ENCODE peak calls at places on chromosomes 1 and 21, in ten cellular contexts. Y is epithelial cell of proximal tubule; G is neural progenitor cell; M is psoas muscle; A is aorta; C is CD4-positive, alpha-beta memory T cell; O is fibroblast of pulmonary artery; T is transverse colon; X is fibroblast of mammary gland; B is PC-3. I is an unnamed sample.

GRCh38 chr1:47738560-47739182 is 258.5 kb downstream of the TRABD2B start:
- DNase-seq in T (peak), G (peak), Y (no peak), A (peak), O (peak), C (no peak), B (peak), X (peak), M (peak), I (peak)

GRCh38 chr1:30323352-30323751 is 400.0 kb downstream of the MATN1 start:
- DNase-seq in X (no peak), T (no peak), M (no peak), O (no peak), B (no peak), A (peak), Y (no peak), G (no peak), C (no peak), I (no peak)

GRCh38 chr1:57229076-57229475 is 194.8 kb downstream of the DAB1 start:
- DNase-seq in C (no peak), G (no peak), B (no peak), Y (no peak), O (no peak), A (no peak), M (no peak), T (no peak), X (no peak), I (no peak)

GRCh38 chr1:117512728-117513321 is 93.0 kb upstream of the TENT5C start:
- DNase-seq in A (no peak), Y (no peak), C (peak), T (no peak), X (peak), M (no peak), O (peak), G (peak), B (peak), I (peak)

GRCh38 chr1:182181167-182181572 is 119.7 kb upstream of the ZNF648 start:
- DNase-seq in Y (no peak), B (peak), T (peak), C (no peak), M (no peak), A (no peak), O (no peak), G (no peak), X (no peak), I (no peak)

GRCh38 chr1:68438310-68438709 is 11.4 kb downstream of the RPE65 start:
- DNase-seq in B (no peak), C (no peak), X (no peak), T (no peak), G (no peak), M (no peak), A (no peak), Y (no peak), O (no peak), I (no peak)

GRCh38 chr1:82299680-82300079 is 498.9 kb downstream of the ADGRL2 start:
- DNase-seq in B (no peak), G (no peak), C (no peak), Y (no peak), M (no peak), T (no peak), A (no peak), O (no peak), X (no peak), I (no peak)

GRCh38 chr1:155929057-155929456 is 5.2 kb downstream of the KHDC4 start:
- DNase-seq in Y (no peak), O (peak), G (no peak), A (no peak), X (no peak), C (no peak), M (no peak), T (no peak), B (peak), I (no peak)

GRCh38 chr1:77899647-77900320 is 11.4 kb downstream of the NEXN start:
- DNase-seq in C (no peak), T (no peak), X (peak), M (no peak), O (peak), A (no peak), Y (no peak), B (peak), G (no peak), I (no peak)

GRCh38 chr21:34690041-34690792 is 21.4 kb downstream of the CLIC6 start:
- DNase-seq in M (no peak), T (peak), X (no peak), C (no peak), B (peak), O (no peak), Y (no peak), G (no peak), A (no peak), I (no peak)

GRCh38 chr1:53061859-53062714 is at the start of gene PODN:
- DNase-seq in A (peak), G (peak), C (no peak), T (no peak), O (peak), M (peak), X (no peak), Y (no peak), B (no peak), I (no peak)

GRCh38 chr1:242081446-242081845 is 82.5 kb upstream of the MAP1LC3C start:
- DNase-seq in T (no peak), A (no peak), Y (no peak), X (peak), B (no peak), G (no peak), M (no peak), O (no peak), C (no peak), I (peak)

GRCh38 chr1:81408404-81408803 is 392.3 kb upstream of the ADGRL2 start:
- DNase-seq in B (no peak), M (no peak), C (no peak), O (no peak), Y (no peak), X (no peak), G (no peak), T (no peak), A (no peak), I (no peak)

GRCh38 chr1:201728731-201729130 is 100.2 kb upstream of the IPO9 start:
- DNase-seq in Y (no peak), O (no peak), A (no peak), M (no peak), C (no peak), T (no peak), B (no peak), X (no peak), G (peak), I (no peak)

GRCh38 chr1:233790121-233790520 is 114.4 kb upstream of the SLC35F3 start:
- DNase-seq in T (no peak), C (no peak), M (no peak), A (no peak), O (no peak), X (no peak), B (no peak), G (no peak), Y (no peak), I (no peak)

GRCh38 chr1:246567258-246568235 is 1.3 kb downstream of the CNST start:
- DNase-seq in T (no peak), O (peak), G (peak), M (no peak), B (peak), Y (no peak), C (no peak), A (no peak), X (peak), I (peak)

GRCh38 chr1:192559115-192560006 is 16.2 kb upstream of the RGS1 start:
- DNase-seq in T (no peak), A (no peak), M (no peak), O (peak), Y (no peak), X (peak), G (no peak), B (peak), C (no peak), I (peak)

GRCh38 chr1:156511656-156512055 is 11.1 kb upstream of the MEF2D start:
- DNase-seq in T (peak), C (no peak), Y (no peak), O (no peak), G (no peak), X (peak), B (peak), M (no peak), A (no peak), I (peak)

GRCh38 chr1:236350308-236350707 is 43.8 kb upstream of the EDARADD start:
- DNase-seq in M (no peak), G (no peak), T (no peak), Y (no peak), O (no peak), A (no peak), C (no peak), X (no peak), B (no peak), I (no peak)

GRCh38 chr21:36165356-36165755 is 8.7 kb downstream of the DOP1B start:
- DNase-seq in X (no peak), G (no peak), B (no peak), C (no peak), O (no peak), M (no peak), T (no peak), Y (no peak), A (no peak), I (no peak)

GRCh38 chr1:53326598-53327182 is 1.2 kb downstream of the LRP8 start:
- DNase-seq in Y (no peak), X (peak), A (peak), T (no peak), O (no peak), M (peak), G (peak), C (no peak), B (peak), I (no peak)

GRCh38 chr1:167059045-167059728 is 31.0 kb downstream of the GPA33 start:
- DNase-seq in G (peak), T (peak), A (peak), X (peak), B (peak), Y (no peak), M (peak), O (peak), C (peak), I (peak)

GRCh38 chr1:26626994-26627393 is 68.8 kb upstream of the ARID1A start:
- DNase-seq in G (no peak), Y (no peak), A (no peak), C (no peak), O (peak), B (no peak), T (no peak), X (peak), M (no peak), I (peak)

GRCh38 chr1:206551985-206552325 is 44.6 kb downstream of the RASSF5 start:
- DNase-seq in A (no peak), C (peak), X (no peak), M (no peak), Y (no peak), B (no peak), O (no peak), G (no peak), T (peak), I (no peak)

DNA sequence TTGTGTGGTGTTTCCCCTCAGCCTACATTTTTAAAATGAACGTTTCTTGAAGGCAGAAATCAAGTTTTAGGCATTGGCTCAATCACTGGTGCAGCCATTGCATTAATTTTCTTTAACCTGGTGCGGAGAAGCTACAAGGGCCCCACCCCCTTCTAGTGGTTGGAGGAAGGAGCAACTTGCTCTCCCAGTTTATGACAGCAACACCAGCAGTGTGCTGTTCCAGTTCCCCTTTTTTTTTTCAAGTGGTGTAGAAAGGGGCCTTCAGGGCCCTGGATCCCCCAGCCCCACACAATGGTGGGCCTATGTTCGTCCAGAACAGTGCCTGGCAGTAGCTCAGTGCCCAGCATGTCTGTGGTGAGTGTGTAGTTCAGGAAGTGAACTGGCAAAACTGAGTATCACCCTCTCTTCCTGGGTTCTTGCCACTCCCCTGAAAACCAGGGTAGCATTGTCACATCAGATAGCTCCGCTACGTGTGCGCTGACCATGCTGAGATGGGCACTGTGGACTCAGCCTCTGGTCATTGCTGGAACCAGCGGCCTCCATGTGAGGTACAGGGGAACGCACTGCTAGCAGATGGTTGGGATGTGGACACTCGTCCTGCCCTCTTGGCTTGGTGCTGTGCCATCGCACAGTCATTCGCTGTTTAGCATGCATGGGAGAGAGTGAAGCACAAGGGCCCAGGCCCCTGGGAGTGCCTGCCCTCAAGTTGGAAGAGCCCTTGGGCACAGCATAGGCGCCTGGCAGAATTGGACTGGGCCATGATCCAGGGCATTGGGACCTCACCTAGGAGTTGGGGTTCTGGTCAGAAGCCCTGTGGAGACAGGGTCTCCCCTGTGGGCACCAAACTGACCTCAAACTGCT is 7.2 kb downstream of the ARF1 start:
- DNase-seq in C (no peak), X (no peak), A (no peak), G (no peak), T (peak), Y (no peak), B (no peak), O (no peak), M (peak), I (no peak)
- H3K4me3 ChIP-seq in C (no peak), X (no peak), A (no peak), G (no peak), T (no peak), Y (no peak), B (no peak), O (no peak), M (peak), I (no peak)

DNA sequence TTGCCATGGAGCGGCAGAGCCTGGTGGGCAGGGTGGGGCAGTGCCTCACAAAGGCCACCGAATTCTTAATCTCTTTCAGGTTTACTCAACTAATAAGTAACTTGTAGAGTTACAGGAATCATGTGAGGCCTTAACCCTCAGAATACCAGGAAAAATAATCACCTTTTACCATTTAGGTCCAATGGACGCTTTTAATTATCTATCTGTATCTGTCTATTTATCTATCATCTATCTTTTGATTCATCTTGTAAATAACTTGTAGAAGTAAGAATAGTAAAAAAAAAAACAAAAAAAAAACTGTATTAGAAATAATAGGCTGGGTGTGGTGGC is 11.8 kb upstream of the S100A11 start:
- DNase-seq in A (no peak), Y (no peak), G (peak), M (no peak), X (no peak), O (no peak), C (no peak), T (no peak), B (no peak), I (no peak)
- H3K4me3 ChIP-seq in A (no peak), Y (peak), G (peak), M (no peak), X (no peak), O (no peak), C (peak), T (peak), B (peak), I (no peak)

GRCh38 chr21:44957901-44958451 is 18.1 kb downstream of the SLX9 start:
- DNase-seq in M (peak), G (no peak), Y (no peak), X (no peak), B (no peak), T (no peak), C (no peak), A (peak), O (no peak), I (no peak)
- H3K4me3 ChIP-seq in M (no peak), G (no peak), Y (no peak), X (no peak), B (no peak), T (no peak), C (no peak), A (no peak), O (no peak), I (no peak)

DNA sequence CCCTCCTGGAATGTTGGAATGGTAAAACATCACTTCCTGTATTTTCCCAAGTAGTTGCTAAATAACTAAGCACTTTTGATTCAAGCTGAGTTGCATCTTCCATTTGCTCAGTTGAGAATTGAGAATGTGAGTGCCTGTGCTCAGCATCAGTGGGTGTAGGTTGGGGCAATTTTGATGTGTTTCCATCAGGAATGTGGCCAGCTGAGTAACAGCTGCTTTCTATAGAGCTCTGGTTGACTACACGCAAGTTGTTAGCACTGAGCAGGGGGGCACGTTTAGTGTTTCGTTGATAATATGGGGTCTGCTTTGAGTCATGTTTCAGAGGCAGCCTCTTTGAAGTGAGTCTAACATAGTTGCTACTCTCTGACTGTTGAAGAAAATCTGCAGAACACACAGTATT is 41.5 kb downstream of the LRRC53 start:
- DNase-seq in G (no peak), T (no peak), A (no peak), C (no peak), X (peak), M (no peak), B (no peak), O (no peak), Y (no peak), I (no peak)
- H3K4me3 ChIP-seq in G (no peak), T (no peak), A (no peak), C (no peak), X (no peak), M (no peak), B (no peak), O (no peak), Y (no peak), I (no peak)

DNA sequence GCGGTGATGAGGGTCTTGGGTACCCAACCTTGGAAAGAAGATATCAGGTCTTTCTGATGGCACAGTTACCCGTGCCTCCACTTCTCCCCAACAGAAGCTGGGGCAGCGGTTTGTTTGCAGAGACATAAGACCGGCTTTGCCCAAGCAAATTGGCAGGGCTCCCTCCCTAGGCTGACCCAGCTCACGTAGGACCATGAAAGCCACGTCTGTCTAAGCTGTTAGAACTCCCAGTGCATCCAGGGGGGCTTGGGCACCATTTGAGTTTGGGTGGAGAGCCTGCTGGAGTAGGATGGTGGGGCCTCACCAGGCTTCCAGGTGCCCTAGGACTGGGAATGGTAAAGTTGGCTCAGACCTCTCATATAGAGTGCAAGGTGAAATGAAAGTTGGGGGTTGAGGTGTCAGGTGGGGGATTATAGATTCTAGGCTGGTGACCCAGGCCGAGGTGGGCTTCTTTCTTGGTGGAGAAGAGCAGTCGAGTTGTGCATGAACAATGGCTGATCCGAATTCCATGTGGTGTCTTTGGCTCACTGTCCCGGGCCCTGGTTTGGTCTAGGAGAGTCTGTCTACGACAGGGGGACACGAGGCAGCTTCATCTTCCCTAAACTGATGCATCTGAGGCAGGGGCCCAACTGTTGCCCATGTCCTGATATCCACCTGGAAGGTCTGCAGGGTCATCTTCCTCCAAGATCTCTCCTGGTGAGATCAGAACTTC is 3.4 kb downstream of the POU3F1 start:
- DNase-seq in M (no peak), X (no peak), C (no peak), Y (no peak), B (no peak), O (no peak), G (no peak), A (peak), T (no peak), I (no peak)
- H3K4me3 ChIP-seq in M (no peak), X (no peak), C (no peak), Y (no peak), B (no peak), O (no peak), G (peak), A (no peak), T (no peak), I (no peak)

DNA sequence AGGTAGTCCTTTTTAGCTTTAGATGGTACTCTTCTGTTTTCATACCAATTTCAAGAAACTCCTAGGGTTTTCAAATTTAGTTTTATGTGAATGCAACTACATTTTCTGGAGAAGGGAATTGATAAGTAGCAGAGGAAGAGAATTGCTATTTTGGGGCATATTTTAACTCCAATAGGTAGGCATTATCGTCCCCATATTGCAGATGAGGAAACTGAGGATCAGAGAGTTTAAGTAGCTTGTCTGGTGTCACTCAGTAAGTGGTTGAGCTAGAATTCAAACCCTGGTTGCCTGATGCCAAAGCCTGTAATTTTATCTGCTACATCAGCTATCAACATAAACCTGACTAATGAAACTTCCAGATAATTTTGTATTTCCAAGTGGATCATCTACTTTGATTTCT is 1.9 kb downstream of the NFYC start:
- DNase-seq in B (no peak), O (no peak), A (no peak), X (no peak), T (no peak), G (no peak), Y (no peak), M (no peak), C (no peak), I (no peak)
- H3K4me3 ChIP-seq in B (peak), O (no peak), A (no peak), X (no peak), T (no peak), G (peak), Y (no peak), M (no peak), C (no peak), I (no peak)

GRCh38 chr1:217911908-217912307 is 280.8 kb downstream of the SPATA17 start:
- DNase-seq in Y (no peak), C (no peak), M (no peak), B (peak), O (no peak), G (no peak), T (no peak), A (no peak), X (no peak), I (no peak)

GRCh38 chr1:217907504-217907903 is 276.4 kb downstream of the SPATA17 start:
- DNase-seq in G (no peak), X (peak), C (no peak), B (peak), A (no peak), Y (peak), T (no peak), M (no peak), O (peak), I (no peak)

GRCh38 chr1:217910791-217911320 is 279.7 kb downstream of the SPATA17 start:
- DNase-seq in M (no peak), O (no peak), Y (no peak), G (no peak), T (no peak), B (no peak), A (no peak), X (no peak), C (no peak), I (no peak)

DNA sequence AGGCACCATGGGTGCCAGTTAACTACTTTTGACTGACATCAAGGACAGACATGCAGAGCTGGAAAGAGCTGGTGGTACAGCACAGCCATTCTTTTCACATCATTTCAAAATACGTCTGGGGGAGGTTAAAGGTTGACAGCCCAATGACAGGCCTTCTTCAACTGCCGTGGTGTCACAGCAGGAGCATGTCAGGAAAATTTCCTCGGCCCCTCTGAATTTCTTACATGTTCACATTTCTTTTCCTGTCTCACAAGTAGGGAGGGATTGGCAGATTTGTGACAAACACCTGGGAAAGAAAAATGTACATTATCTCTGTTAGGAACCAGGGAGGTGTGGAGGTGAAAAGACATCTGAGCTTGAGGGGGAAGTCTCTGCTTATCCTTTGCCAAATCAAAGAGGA is 279.1 kb downstream of the SPATA17 start:
- DNase-seq in M (no peak), A (no peak), C (no peak), O (no peak), G (no peak), X (no peak), Y (no peak), B (no peak), T (no peak), I (no peak)
- H3K4me3 ChIP-seq in M (no peak), A (no peak), C (no peak), O (no peak), G (no peak), X (no peak), Y (no peak), B (no peak), T (no peak), I (no peak)